ENCODE peak calls at places on chromosomes 13 and 19, in five cellular contexts. H is amygdala, C is GM23248, B is Daoy, L is renal cortical epithelial cell. S is an unnamed sample.

GRCh38 chr19:16771618-16772017 is 52.0 kb downstream of the NWD1 start:
- DNase-seq in H (peak), L (peak), B (peak), C (peak), S (peak)

GRCh38 chr19:3249408-3249807 is 24.9 kb downstream of the CELF5 start:
- DNase-seq in L (no peak), C (no peak), H (no peak), B (peak), S (no peak)

GRCh38 chr19:29715695-29716581 is 877 bp upstream of the C19orf12 start:
- DNase-seq in B (peak), H (no peak), C (peak), L (peak), S (no peak)

GRCh38 chr13:30331331-30331771 is 24.0 kb upstream of the KATNAL1 start:
- DNase-seq in C (peak), L (no peak), H (no peak), B (no peak), S (no peak)

GRCh38 chr13:81395368-81395767 is 1054.4 kb upstream of the SPRY2 start:
- DNase-seq in B (no peak), L (no peak), H (no peak), C (no peak), S (no peak)

GRCh38 chr13:98368019-98368418 is 190.9 kb upstream of the RNF113B start:
- DNase-seq in H (no peak), B (no peak), L (peak), C (no peak), S (peak)

GRCh38 chr19:1514986-1515721 is 2.3 kb upstream of the ADAMTSL5 start:
- DNase-seq in C (no peak), L (no peak), H (no peak), B (no peak), S (no peak)

GRCh38 chr13:111668451-111668850 is 348.0 kb downstream of the TEX29 start:
- DNase-seq in H (no peak), L (no peak), C (no peak), B (no peak), S (no peak)

GRCh38 chr13:30551194-30551593 is 66.5 kb upstream of the USPL1 start:
- DNase-seq in L (peak), H (no peak), C (peak), B (peak), S (no peak)

GRCh38 chr13:101869553-101869952 is 417.1 kb downstream of the ITGBL1 start:
- DNase-seq in H (no peak), L (peak), C (peak), B (no peak), S (no peak)

GRCh38 chr13:33757713-33758112 is 60.2 kb upstream of the RFC3 start:
- DNase-seq in L (no peak), B (no peak), H (no peak), C (no peak), S (no peak)

GRCh38 chr13:39779337-39780270 is 124.1 kb downstream of the COG6 start:
- DNase-seq in L (no peak), B (peak), H (no peak), C (peak), S (no peak)

GRCh38 chr13:33033361-33033812 is 17.2 kb downstream of the KL start:
- DNase-seq in L (no peak), B (no peak), H (no peak), C (no peak), S (no peak)

GRCh38 chr19:58330458-58330857 is 3.7 kb downstream of the ZSCAN22 start:
- DNase-seq in L (peak), H (peak), B (peak), C (peak), S (no peak)

GRCh38 chr13:111020021-111020420 is 95.1 kb upstream of the ARHGEF7 start:
- DNase-seq in B (no peak), H (no peak), L (no peak), C (no peak), S (no peak)

GRCh38 chr13:54913668-54914067 is 1885.1 kb downstream of the OLFM4 start:
- DNase-seq in B (no peak), L (no peak), C (no peak), H (no peak), S (no peak)

GRCh38 chr13:23966691-23967615 is 69.7 kb upstream of the C1QTNF9B start:
- DNase-seq in L (no peak), H (no peak), C (no peak), B (no peak), S (no peak)

GRCh38 chr13:75153834-75154233 is 328.1 kb downstream of the TBC1D4 start:
- DNase-seq in H (no peak), C (peak), B (no peak), L (no peak), S (no peak)

GRCh38 chr13:98751397-98752110 is 918 bp downstream of the SLC15A1 start:
- DNase-seq in L (peak), B (peak), C (peak), H (no peak), S (no peak)

GRCh38 chr13:111908981-111909380 is 158.0 kb upstream of the SOX1 start:
- DNase-seq in C (no peak), H (no peak), L (no peak), B (no peak), S (no peak)

GRCh38 chr13:43270043-43270830 is 246.9 kb downstream of the DNAJC15 start:
- DNase-seq in C (no peak), H (no peak), L (no peak), B (no peak), S (no peak)

GRCh38 chr19:44908074-44908835 is 2.7 kb downstream of the APOE start:
- DNase-seq in C (no peak), B (no peak), L (no peak), H (no peak), S (no peak)

GRCh38 chr19:13619203-13619632 is 112.9 kb upstream of the CACNA1A start:
- DNase-seq in B (no peak), L (peak), C (peak), H (no peak), S (no peak)

GRCh38 chr19:52237771-52238400 is 31.5 kb upstream of the ZNF766 start:
- DNase-seq in C (peak), H (no peak), L (peak), B (peak), S (peak)

GRCh38 chr13:80336335-80336734 is 4.6 kb downstream of the SPRY2 start:
- DNase-seq in C (peak), L (no peak), B (no peak), H (no peak), S (no peak)

GRCh38 chr13:106561551-106562170 is 6.3 kb downstream of the ARGLU1 start:
- DNase-seq in L (peak), C (no peak), H (no peak), B (no peak), S (no peak)

GRCh38 chr13:93709511-93710244 is 483.1 kb downstream of the GPC6 start:
- DNase-seq in L (no peak), H (no peak), B (no peak), C (no peak), S (no peak)

GRCh38 chr13:51764184-51765141 is 39.5 kb downstream of the DHRS12 start:
- DNase-seq in L (peak), C (peak), B (peak), H (peak), S (peak)

GRCh38 chr19:55678121-55678671 is 3.2 kb downstream of the EPN1 start:
- DNase-seq in L (no peak), B (no peak), C (no peak), H (peak), S (no peak)

GRCh38 chr13:49300716-49301589 is 53.2 kb downstream of the CDADC1 start:
- DNase-seq in B (peak), C (peak), L (peak), H (peak), S (peak)

GRCh38 chr19:49513746-49514118 is 1.3 kb downstream of the FCGRT start:
- DNase-seq in B (no peak), H (no peak), C (no peak), L (no peak), S (no peak)

GRCh38 chr19:38142176-38143035 is 81.6 kb downstream of the DPF1 start:
- DNase-seq in L (peak), B (peak), C (peak), H (peak), S (no peak)

GRCh38 chr19:5578094-5578846 is 10.5 kb upstream of the TINCR start:
- DNase-seq in B (peak), H (peak), C (peak), L (no peak), S (peak)

GRCh38 chr19:38975214-38975860 is at the start of gene FBXO17:
- DNase-seq in L (peak), B (peak), H (peak), C (peak), S (no peak)

GRCh38 chr13:33723772-33724435 is 94.0 kb upstream of the RFC3 start:
- DNase-seq in L (peak), B (peak), C (peak), H (peak), S (peak)

GRCh38 chr19:19475845-19476828 is 39.2 kb downstream of the TSSK6 start:
- DNase-seq in B (no peak), C (peak), H (no peak), L (no peak), S (no peak)

GRCh38 chr19:34493038-34493648 is 11.6 kb downstream of the WTIP start:
- DNase-seq in B (no peak), C (no peak), H (no peak), L (no peak), S (no peak)

GRCh38 chr13:48819376-48819775 is 156.3 kb upstream of the FNDC3A start:
- DNase-seq in C (peak), L (no peak), B (no peak), H (no peak), S (no peak)

S was measured in AG04450.